ENCODE peak calls at places on chromosome 17, in five cellular contexts. J, Z, Y, R and D are unnamed samples.

GRCh38 chr17:9254841-9255240 is 233.5 kb downstream of the NTN1 start:
- DNase-seq in Z (no peak), R (no peak), J (no peak), Y (no peak), D (no peak)

GRCh38 chr17:75769536-75769935 is 4.5 kb upstream of the GALK1 start:
- DNase-seq in Y (no peak), R (no peak), J (peak; percentile 75), Z (no peak), D (no peak)

GRCh38 chr17:7203391-7203790 is 16.2 kb downstream of the DLG4 start:
- DNase-seq in Z (no peak), J (no peak), R (no peak), Y (no peak), D (no peak)

GRCh38 chr17:77346765-77347164 is 206.0 kb downstream of the SEC14L1 start:
- DNase-seq in R (no peak), Y (no peak), J (no peak), Z (no peak), D (no peak)

GRCh38 chr17:17107891-17108680 is 65.8 kb downstream of the MPRIP start:
- DNase-seq in R (no peak), Y (no peak), J (peak; percentile 38), Z (no peak), D (no peak)

GRCh38 chr17:63425478-63425877 is 20.6 kb downstream of the CYB561 start:
- DNase-seq in J (peak; percentile 90), Y (peak; percentile 76), R (peak; percentile 39), Z (peak; percentile 80), D (peak; percentile 78)

GRCh38 chr17:75695830-75696271 is 25.4 kb upstream of the ITGB4 start:
- DNase-seq in R (no peak), Y (no peak), Z (no peak), J (no peak), D (no peak)

GRCh38 chr17:61474235-61474927 is 22.2 kb downstream of the TBX4 start:
- DNase-seq in Y (no peak), R (no peak), J (no peak), Z (no peak), D (no peak)

GRCh38 chr17:59165933-59166342 is 10.4 kb downstream of the PRR11 start:
- DNase-seq in Z (peak; percentile 67), Y (peak; percentile 42), R (peak; percentile 57), J (peak; percentile 76), D (peak; percentile 49)

GRCh38 chr17:5950871-5951270 is 119.3 kb upstream of the WSCD1 start:
- DNase-seq in R (no peak), Y (no peak), J (no peak), Z (no peak), D (no peak)
- TF ChIP-seq YY1 in R (no peak), Y (no peak), J (no peak), Z (no peak), D (no peak)

GRCh38 chr17:83133302-83134121 is 54.1 kb downstream of the METRNL start:
- DNase-seq in J (peak; percentile 67), Z (no peak), R (no peak), Y (no peak), D (no peak)
- TF ChIP-seq ZBTB33 in J (no peak), Z (no peak), R (no peak), Y (no peak), D (no peak)

GRCh38 chr17:40450175-40450574 is 6.9 kb downstream of the IGFBP4 start:
- DNase-seq in J (no peak), R (no peak), Y (peak; percentile 65), Z (peak; percentile 54), D (peak; percentile 62)
- H3K4me1 ChIP-seq in J (peaks cover 70% of the 10 kb centered on the region), R (peaks cover 6% of the 10 kb centered on the region), Y (peaks cover 8% of the 10 kb centered on the region), Z (peaks cover 51% of the 10 kb centered on the region), D (peaks cover 29% of the 10 kb centered on the region)

GRCh38 chr17:29565643-29566472 is 979 bp downstream of the ABHD15 start:
- DNase-seq in Y (no peak), J (peak; percentile 64), R (no peak), Z (peak; percentile 25), D (peak; percentile 22)

GRCh38 chr17:29566473-29567361 is at the start of gene ABHD15:
- DNase-seq in R (no peak), Z (peak; percentile 35), Y (no peak), J (peak; percentile 83), D (peak; percentile 19)

GRCh38 chr17:29568331-29569244 is at the start of gene TP53I13:
- DNase-seq in J (peak; percentile 96), Z (peak; percentile 51), R (no peak), Y (peak; percentile 96), D (peak; percentile 22)

GRCh38 chr17:29569245-29569950 is 897 bp downstream of the TP53I13 start:
- DNase-seq in R (no peak), Y (no peak), J (peak; percentile 43), Z (no peak), D (no peak)

DNA sequence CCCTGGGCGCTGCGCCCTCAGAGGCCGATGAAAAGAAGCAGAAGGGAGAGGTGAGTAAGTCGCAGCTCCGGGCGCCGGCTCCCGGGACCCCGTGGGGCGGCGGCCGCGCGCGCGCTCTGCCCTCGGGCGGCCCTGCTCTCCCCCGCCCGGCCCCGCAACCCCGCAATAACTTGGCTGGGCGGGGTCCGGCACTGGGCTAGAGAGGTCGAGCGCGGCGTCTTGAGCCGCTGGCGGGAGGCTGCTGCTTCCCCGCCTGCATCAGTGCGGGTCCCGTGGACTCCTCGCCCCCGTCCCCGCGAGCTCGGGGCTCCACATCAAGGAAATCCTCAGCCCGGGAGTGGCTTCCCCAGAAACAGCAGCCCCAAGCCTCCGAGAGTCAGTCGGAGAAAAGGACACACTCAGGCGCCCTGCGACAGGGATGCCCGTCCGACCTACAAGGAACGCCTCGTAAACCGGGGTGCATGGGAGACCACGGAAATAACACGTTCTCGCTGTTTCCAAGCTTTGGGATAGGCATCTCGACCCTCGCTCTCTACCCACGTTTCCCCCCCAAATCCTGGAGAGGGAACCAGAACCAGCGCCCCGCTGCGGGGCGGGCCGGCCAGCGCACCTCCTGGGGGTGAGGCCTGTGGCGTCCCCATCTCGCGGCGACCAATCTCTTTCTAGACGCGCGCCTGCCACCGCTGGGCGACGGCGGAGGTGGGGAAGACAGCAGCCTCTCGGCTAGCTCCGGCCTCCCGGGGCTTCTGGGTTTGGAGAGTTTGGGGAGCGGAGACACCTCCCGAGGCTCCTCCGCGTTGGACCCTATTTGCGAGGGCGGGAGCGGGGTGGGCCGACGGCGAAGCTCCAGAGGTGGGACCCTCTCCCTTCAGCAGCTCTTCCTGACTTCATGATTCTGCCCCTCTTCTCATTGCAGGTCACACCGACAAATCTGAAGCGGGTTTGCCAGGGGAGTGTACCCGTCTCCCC is 809 bp upstream of the ABHD15 start:
- DNase-seq in J (peak; percentile 87), R (no peak), Y (peak; percentile 85), Z (peak; percentile 47), D (peak; percentile 27)
- TF ChIP-seq YY1 in J (no peak), R (no peak), Y (no peak), Z (no peak), D (no peak)

GRCh38 chr17:32494621-32495346 is 8.0 kb downstream of the CDK5R1 start:
- DNase-seq in Z (no peak), Y (no peak), R (no peak), J (no peak), D (no peak)

GRCh38 chr17:32498362-32498761 is 11.6 kb downstream of the CDK5R1 start:
- DNase-seq in Z (no peak), R (no peak), Y (no peak), J (no peak), D (no peak)

GRCh38 chr17:32495347-32496253 is 8.8 kb downstream of the CDK5R1 start:
- DNase-seq in Y (no peak), J (peak; percentile 83), Z (no peak), R (no peak), D (no peak)

GRCh38 chr17:32497431-32498205 is 10.8 kb downstream of the CDK5R1 start:
- DNase-seq in Y (no peak), Z (no peak), J (no peak), R (no peak), D (no peak)

DNA sequence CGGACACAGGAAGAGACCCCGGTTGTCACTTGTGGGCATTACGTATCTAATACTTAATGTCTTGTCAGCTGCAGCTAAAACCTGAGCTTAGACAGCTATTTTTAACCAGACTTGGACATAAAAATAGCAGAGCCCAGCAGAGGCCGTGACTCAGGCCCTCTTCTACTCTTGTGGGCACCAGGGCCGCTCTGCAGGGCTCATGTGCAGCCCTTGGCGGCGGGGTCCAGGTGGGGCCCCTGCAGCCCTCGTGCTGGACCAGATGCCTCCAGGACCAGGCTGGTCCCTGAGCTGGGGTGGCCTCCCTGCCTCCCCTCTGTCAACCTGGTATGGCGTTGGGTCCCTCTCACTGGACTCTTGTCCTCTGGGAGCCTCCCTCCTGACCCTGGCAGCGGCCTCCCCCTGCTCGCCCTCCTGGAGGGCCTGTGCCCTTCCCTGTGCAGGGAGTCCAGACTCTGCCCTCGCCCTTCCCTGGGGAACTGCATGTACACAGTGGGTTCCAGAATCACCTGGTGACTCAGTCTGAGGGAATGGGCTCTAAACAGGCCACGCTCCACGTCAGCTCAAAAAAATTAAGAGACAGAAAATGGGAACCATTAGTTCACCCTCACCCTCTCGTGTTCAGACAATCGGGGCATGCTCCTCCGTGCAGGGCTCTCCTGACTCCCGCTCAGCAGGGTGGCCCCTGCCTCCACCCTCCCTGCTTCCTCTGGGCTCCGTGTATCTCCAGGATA is 9.7 kb downstream of the CDK5R1 start:
- DNase-seq in Y (no peak), R (no peak), Z (no peak), J (no peak), D (no peak)
- TF ChIP-seq ZBTB33 in Y (no peak), R (no peak), Z (no peak), J (no peak), D (no peak)

GRCh38 chr17:49299996-49300395 is 62.1 kb downstream of the ZNF652 start:
- DNase-seq in Z (no peak), Y (no peak), R (no peak), J (no peak), D (no peak)
- H3K4me1 ChIP-seq in Z (no peaks in the 10 kb centered on the region), Y (peaks cover under 1% of the 10 kb centered on the region), R (no peaks in the 10 kb centered on the region), J (no peaks in the 10 kb centered on the region), D (no peaks in the 10 kb centered on the region)

GRCh38 chr17:73969956-73970355 is 233.5 kb upstream of the RPL38 start:
- DNase-seq in R (no peak), J (no peak), Y (no peak), Z (no peak), D (no peak)
- TF ChIP-seq YY1 in R (no peak), J (no peak), Y (no peak), Z (no peak), D (no peak)